ENCODE peak calls at places on chromosome 22, in nine cellular contexts. C is ovary, S is anterior cingulate cortex, F is NCI-H146, Q is NCI-H1436, Z is suprapubic skin, T is putamen, X is epithelial cell of esophagus, A is neural progenitor cell. J is an unnamed sample.

GRCh38 chr22:17891427-17892167 is 117.3 kb upstream of the BID start:
- DNase-seq in A (peak; percentile 56), C (no peak), Q (no peak), S (peak; percentile 20), X (no peak), T (no peak), Z (no peak), F (no peak), J (no peak)

GRCh38 chr22:36913431-36914382 is at the start of gene CSF2RB:
- DNase-seq in T (peak; percentile 29), A (no peak), C (no peak), Z (no peak), S (peak; percentile 8), F (no peak), X (no peak), Q (no peak), J (no peak)

GRCh38 chr22:30575011-30575671 is 676 bp upstream of the GAL3ST1 start:
- DNase-seq in Z (no peak), S (peak; percentile 62), T (peak; percentile 79), A (peak; percentile 31), X (no peak), Q (no peak), C (peak; percentile 41), F (peak; percentile 20), J (peak; percentile 96)

GRCh38 chr22:42994917-42995562 is 19.9 kb downstream of the PACSIN2 start:
- DNase-seq in Z (no peak), X (peak; percentile 96), A (no peak), C (peak; percentile 61), T (no peak), Q (no peak), S (no peak), F (no peak), J (peak; percentile 88)

GRCh38 chr22:41917906-41918791 is 3.3 kb upstream of the SHISA8 start:
- DNase-seq in S (no peak), F (peak; percentile 22), X (peak; percentile 76), Z (no peak), Q (peak; percentile 10), A (no peak), C (no peak), T (no peak), J (no peak)

GRCh38 chr22:30312053-30312452 is 14.7 kb downstream of the TBC1D10A start:
- DNase-seq in Q (no peak), S (no peak), T (no peak), A (no peak), F (no peak), X (peak; percentile 96), Z (no peak), C (no peak), J (no peak)

GRCh38 chr22:46078241-46079092 is 71.9 kb upstream of the PPARA start:
- DNase-seq in X (peak; percentile 85), Q (peak; percentile 72), C (peak; percentile 80), T (no peak), Z (peak; percentile 86), F (no peak), A (no peak), S (no peak), J (peak; percentile 86)

GRCh38 chr22:38412435-38413084 is 42.4 kb downstream of the KCNJ4 start:
- DNase-seq in A (peak; percentile 34), Z (peak; percentile 71), Q (no peak), T (no peak), S (no peak), C (no peak), F (no peak), X (no peak), J (no peak)

J was measured in coronary artery.